ENCODE peak calls at places on chromosomes 3 and 15, in seven cellular contexts. One of them, this sample, is unnamed.

GRCh38 chr3:107927361-107928083 is 163.3 kb downstream of the CD47 start:
- DNase-seq in GM10248: peak; percentile 86
- DNase-seq in mesothelial cell of epicardium: peak; percentile 83
- DNase-seq in cardiac fibroblast: peak; percentile 75
- DNase-seq in neural crest cell: peak; percentile 76
- DNase-seq in fibroblast of lung: peak; percentile 74
- DNase-seq in brain microvascular endothelial cell: peak; percentile 60
- DNase-seq in this sample: peak; percentile 79

GRCh38 chr15:95556866-95557225 is 773.7 kb upstream of the NR2F2 start:
- DNase-seq in GM10248: no peak
- DNase-seq in mesothelial cell of epicardium: no peak
- DNase-seq in cardiac fibroblast: peak; percentile 60
- DNase-seq in neural crest cell: no peak
- DNase-seq in fibroblast of lung: peak; percentile 88
- DNase-seq in brain microvascular endothelial cell: peak; percentile 88
- DNase-seq in this sample: no peak

GRCh38 chr3:170811515-170811914 is 58.5 kb downstream of the RPL22L1 start:
- DNase-seq in GM10248: no peak
- DNase-seq in mesothelial cell of epicardium: no peak
- DNase-seq in cardiac fibroblast: peak; percentile 42
- DNase-seq in neural crest cell: no peak
- DNase-seq in fibroblast of lung: peak; percentile 65
- DNase-seq in brain microvascular endothelial cell: peak; percentile 18
- DNase-seq in this sample: no peak

GRCh38 chr15:63896336-63897115 is 62.8 kb upstream of the HERC1 start:
- DNase-seq in GM10248: peak; percentile 83
- DNase-seq in mesothelial cell of epicardium: no peak
- DNase-seq in cardiac fibroblast: peak; percentile 77
- DNase-seq in neural crest cell: no peak
- DNase-seq in fibroblast of lung: peak; percentile 80
- DNase-seq in brain microvascular endothelial cell: peak; percentile 82
- DNase-seq in this sample: peak; percentile 71

GRCh38 chr15:81002254-81003022 is 1.7 kb downstream of the TLNRD1 start:
- DNase-seq in GM10248: no peak
- DNase-seq in mesothelial cell of epicardium: no peak
- DNase-seq in cardiac fibroblast: peak; percentile 28
- DNase-seq in neural crest cell: no peak
- DNase-seq in fibroblast of lung: peak; percentile 22
- DNase-seq in brain microvascular endothelial cell: no peak
- DNase-seq in this sample: no peak

GRCh38 chr3:14124223-14124614 is 451 bp downstream of the CHCHD4 start:
- DNase-seq in GM10248: peak; percentile 78
- DNase-seq in mesothelial cell of epicardium: no peak
- DNase-seq in cardiac fibroblast: peak; percentile 64
- DNase-seq in neural crest cell: peak; percentile 29
- DNase-seq in fibroblast of lung: no peak
- DNase-seq in brain microvascular endothelial cell: no peak
- DNase-seq in this sample: peak; percentile 74

GRCh38 chr3:12984023-12984823 is 89.0 kb downstream of the IQSEC1 start:
- DNase-seq in GM10248: peak; percentile 73
- DNase-seq in mesothelial cell of epicardium: peak; percentile 63
- DNase-seq in cardiac fibroblast: peak; percentile 83
- DNase-seq in neural crest cell: peak; percentile 57
- DNase-seq in fibroblast of lung: peak; percentile 49
- DNase-seq in brain microvascular endothelial cell: peak; percentile 69
- DNase-seq in this sample: peak; percentile 81

GRCh38 chr3:122697952-122698625 is 17.4 kb downstream of the PARP14 start:
- DNase-seq in GM10248: peak; percentile 54
- DNase-seq in mesothelial cell of epicardium: no peak
- DNase-seq in cardiac fibroblast: no peak
- DNase-seq in neural crest cell: no peak
- DNase-seq in fibroblast of lung: peak; percentile 26
- DNase-seq in brain microvascular endothelial cell: no peak
- DNase-seq in this sample: no peak

GRCh38 chr3:186057594-186057993 is 51.3 kb downstream of the ETV5 start:
- DNase-seq in GM10248: no peak
- DNase-seq in mesothelial cell of epicardium: no peak
- DNase-seq in cardiac fibroblast: peak; percentile 63
- DNase-seq in neural crest cell: no peak
- DNase-seq in fibroblast of lung: peak; percentile 93
- DNase-seq in brain microvascular endothelial cell: peak; percentile 62
- DNase-seq in this sample: no peak

GRCh38 chr3:23685484-23686258 is 120.1 kb upstream of the UBE2E1 start:
- DNase-seq in GM10248: no peak
- DNase-seq in mesothelial cell of epicardium: peak; percentile 45
- DNase-seq in cardiac fibroblast: peak; percentile 99
- DNase-seq in neural crest cell: no peak
- DNase-seq in fibroblast of lung: peak; percentile 98
- DNase-seq in brain microvascular endothelial cell: peak; percentile 99
- DNase-seq in this sample: peak; percentile 16

GRCh38 chr15:51310064-51310463 is 28.3 kb downstream of the CYP19A1 start:
- DNase-seq in GM10248: no peak
- DNase-seq in mesothelial cell of epicardium: no peak
- DNase-seq in cardiac fibroblast: peak; percentile 86
- DNase-seq in neural crest cell: no peak
- DNase-seq in fibroblast of lung: peak; percentile 68
- DNase-seq in brain microvascular endothelial cell: no peak
- DNase-seq in this sample: no peak

GRCh38 chr15:62306851-62307504 is 141.9 kb upstream of the C2CD4B start:
- DNase-seq in GM10248: peak; percentile 56
- DNase-seq in mesothelial cell of epicardium: peak; percentile 42
- DNase-seq in cardiac fibroblast: peak; percentile 88
- DNase-seq in neural crest cell: peak; percentile 36
- DNase-seq in fibroblast of lung: peak; percentile 68
- DNase-seq in brain microvascular endothelial cell: peak; percentile 66
- DNase-seq in this sample: peak; percentile 19

GRCh38 chr3:9070961-9071360 is 107.7 kb upstream of the RAD18 start:
- DNase-seq in GM10248: no peak
- DNase-seq in mesothelial cell of epicardium: no peak
- DNase-seq in cardiac fibroblast: no peak
- DNase-seq in neural crest cell: no peak
- DNase-seq in fibroblast of lung: no peak
- DNase-seq in brain microvascular endothelial cell: no peak
- DNase-seq in this sample: no peak

GRCh38 chr15:35013370-35013769 is 25.3 kb upstream of the ZNF770 start:
- DNase-seq in GM10248: no peak
- DNase-seq in mesothelial cell of epicardium: no peak
- DNase-seq in cardiac fibroblast: no peak
- DNase-seq in neural crest cell: no peak
- DNase-seq in fibroblast of lung: no peak
- DNase-seq in brain microvascular endothelial cell: peak; percentile 6
- DNase-seq in this sample: no peak

GRCh38 chr15:93063292-93063671 is 25.7 kb downstream of the RGMA start:
- DNase-seq in GM10248: no peak
- DNase-seq in mesothelial cell of epicardium: no peak
- DNase-seq in cardiac fibroblast: no peak
- DNase-seq in neural crest cell: no peak
- DNase-seq in fibroblast of lung: no peak
- DNase-seq in brain microvascular endothelial cell: no peak
- DNase-seq in this sample: no peak

GRCh38 chr15:36495464-36495863 is 84.0 kb upstream of the CDIN1 start:
- DNase-seq in GM10248: no peak
- DNase-seq in mesothelial cell of epicardium: no peak
- DNase-seq in cardiac fibroblast: no peak
- DNase-seq in neural crest cell: no peak
- DNase-seq in fibroblast of lung: peak; percentile 25
- DNase-seq in brain microvascular endothelial cell: no peak
- DNase-seq in this sample: no peak
- TF ChIP-seq CTCF in GM10248: no peak
- TF ChIP-seq CTCF in mesothelial cell of epicardium: no peak
- TF ChIP-seq CTCF in cardiac fibroblast: no peak
- TF ChIP-seq CTCF in neural crest cell: no peak
- TF ChIP-seq CTCF in fibroblast of lung: no peak
- TF ChIP-seq CTCF in brain microvascular endothelial cell: no peak
- TF ChIP-seq CTCF in this sample: no peak

DNA sequence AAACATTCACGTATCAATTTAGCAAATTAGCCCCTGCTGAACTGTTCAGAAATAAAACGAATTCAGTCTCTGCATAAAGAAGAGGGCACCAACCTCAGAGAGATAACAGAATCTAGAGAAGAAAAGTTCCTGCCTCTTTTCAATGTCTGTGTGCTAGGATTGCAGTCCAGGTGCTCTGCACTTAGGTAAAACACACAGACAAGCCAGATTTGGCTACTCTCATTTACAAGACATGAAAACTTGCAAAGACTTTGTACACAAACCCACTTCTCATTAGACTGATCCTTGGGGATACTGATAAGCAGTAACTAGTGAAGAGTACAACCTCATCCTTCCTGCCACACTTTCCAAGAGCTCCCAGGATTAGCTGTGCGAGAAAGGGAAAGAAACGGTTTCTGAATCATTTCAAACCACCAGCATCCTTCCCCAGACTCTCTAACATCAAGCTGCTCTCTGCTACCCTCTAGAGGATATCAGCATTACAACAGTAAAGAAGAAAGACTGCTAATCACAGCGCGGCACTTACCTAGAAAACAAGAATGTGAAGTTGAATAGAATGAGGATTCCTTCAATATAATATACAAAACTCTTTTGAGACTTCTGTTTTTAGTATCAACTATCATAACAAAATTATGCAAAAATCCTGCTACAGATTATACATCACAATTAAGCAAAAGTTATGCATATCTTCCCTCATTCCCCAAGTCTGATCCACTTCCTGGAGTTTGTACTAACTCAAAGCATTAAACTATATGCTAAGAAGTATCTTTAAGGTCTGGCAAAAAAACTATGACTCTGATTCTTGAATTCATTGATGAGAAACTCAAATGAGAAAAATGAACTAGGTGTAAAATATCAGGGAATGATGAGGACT is 306.4 kb downstream of the MAGI1 start:
- DNase-seq in GM10248: peak; percentile 53
- DNase-seq in mesothelial cell of epicardium: no peak
- DNase-seq in cardiac fibroblast: peak; percentile 71
- DNase-seq in neural crest cell: peak; percentile 18
- DNase-seq in fibroblast of lung: peak; percentile 60
- DNase-seq in brain microvascular endothelial cell: peak; percentile 54
- DNase-seq in this sample: peak; percentile 2
- TF ChIP-seq CTCF in GM10248: peak; percentile 75
- TF ChIP-seq CTCF in mesothelial cell of epicardium: peak; percentile 66
- TF ChIP-seq CTCF in cardiac fibroblast: peak; percentile 80
- TF ChIP-seq CTCF in neural crest cell: peak; percentile 86
- TF ChIP-seq CTCF in fibroblast of lung: peak; percentile 85
- TF ChIP-seq CTCF in brain microvascular endothelial cell: peak; percentile 86
- TF ChIP-seq CTCF in this sample: peak; percentile 72

GRCh38 chr3:150372320-150373118 is 35.6 kb upstream of the TSC22D2 start:
- DNase-seq in GM10248: peak; percentile 21
- DNase-seq in mesothelial cell of epicardium: no peak
- DNase-seq in cardiac fibroblast: no peak
- DNase-seq in neural crest cell: no peak
- DNase-seq in fibroblast of lung: peak; percentile 22
- DNase-seq in brain microvascular endothelial cell: no peak
- DNase-seq in this sample: no peak
- TF ChIP-seq CTCF in GM10248: no peak
- TF ChIP-seq CTCF in mesothelial cell of epicardium: no peak
- TF ChIP-seq CTCF in cardiac fibroblast: peak; percentile 40
- TF ChIP-seq CTCF in neural crest cell: peak; percentile 48
- TF ChIP-seq CTCF in fibroblast of lung: no peak
- TF ChIP-seq CTCF in brain microvascular endothelial cell: peak; percentile 42
- TF ChIP-seq CTCF in this sample: no peak

DNA sequence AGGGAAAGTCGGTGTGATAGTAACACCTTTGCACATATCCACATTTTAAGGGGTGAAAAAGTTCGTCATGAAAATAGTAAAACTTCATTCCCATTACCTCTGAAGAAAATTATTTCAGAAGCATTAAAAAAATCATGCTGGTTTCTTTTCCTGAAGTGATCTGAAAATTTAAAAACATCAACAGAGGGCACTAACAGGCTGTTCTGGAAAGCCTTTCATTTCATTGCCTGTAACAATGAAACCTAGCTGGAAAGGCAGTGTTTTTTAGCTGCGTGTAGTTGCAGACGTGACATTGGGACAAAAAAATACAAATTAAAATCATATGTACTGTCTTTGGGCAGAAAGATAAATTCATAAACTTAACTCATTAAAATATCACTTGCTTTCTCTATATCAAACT is 993.8 kb downstream of the GBE1 start:
- DNase-seq in GM10248: no peak
- DNase-seq in mesothelial cell of epicardium: no peak
- DNase-seq in cardiac fibroblast: peak; percentile 2
- DNase-seq in neural crest cell: no peak
- DNase-seq in fibroblast of lung: no peak
- DNase-seq in brain microvascular endothelial cell: no peak
- DNase-seq in this sample: no peak
- TF ChIP-seq CTCF in GM10248: no peak
- TF ChIP-seq CTCF in mesothelial cell of epicardium: no peak
- TF ChIP-seq CTCF in cardiac fibroblast: no peak
- TF ChIP-seq CTCF in neural crest cell: no peak
- TF ChIP-seq CTCF in fibroblast of lung: no peak
- TF ChIP-seq CTCF in brain microvascular endothelial cell: no peak
- TF ChIP-seq CTCF in this sample: no peak

DNA sequence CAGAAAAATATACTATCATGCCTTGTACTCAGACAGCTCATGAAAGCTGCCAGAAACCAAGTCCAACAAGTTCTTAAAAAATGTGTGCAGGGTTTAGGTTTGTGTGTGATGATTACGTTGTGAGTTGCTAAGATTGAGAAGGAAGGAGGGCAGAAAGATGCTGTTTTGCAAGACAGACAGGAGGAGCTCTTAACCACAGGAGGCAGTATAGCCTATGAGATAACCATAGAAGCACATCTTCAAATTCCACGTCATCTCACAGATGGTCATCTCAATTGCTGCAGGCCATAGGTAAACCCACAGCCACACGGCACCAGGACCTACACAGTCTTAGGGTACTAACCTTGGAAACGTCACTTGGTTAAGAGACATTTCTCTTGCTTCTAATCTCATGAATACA is 192.0 kb downstream of the STT3B start:
- DNase-seq in GM10248: no peak
- DNase-seq in mesothelial cell of epicardium: no peak
- DNase-seq in cardiac fibroblast: no peak
- DNase-seq in neural crest cell: no peak
- DNase-seq in fibroblast of lung: peak; percentile 13
- DNase-seq in brain microvascular endothelial cell: no peak
- DNase-seq in this sample: no peak
- TF ChIP-seq CTCF in GM10248: peak; percentile 24
- TF ChIP-seq CTCF in mesothelial cell of epicardium: peak; percentile 28
- TF ChIP-seq CTCF in cardiac fibroblast: peak; percentile 33
- TF ChIP-seq CTCF in neural crest cell: peak; percentile 69
- TF ChIP-seq CTCF in fibroblast of lung: peak; percentile 21
- TF ChIP-seq CTCF in brain microvascular endothelial cell: peak; percentile 50
- TF ChIP-seq CTCF in this sample: peak; percentile 39

DNA sequence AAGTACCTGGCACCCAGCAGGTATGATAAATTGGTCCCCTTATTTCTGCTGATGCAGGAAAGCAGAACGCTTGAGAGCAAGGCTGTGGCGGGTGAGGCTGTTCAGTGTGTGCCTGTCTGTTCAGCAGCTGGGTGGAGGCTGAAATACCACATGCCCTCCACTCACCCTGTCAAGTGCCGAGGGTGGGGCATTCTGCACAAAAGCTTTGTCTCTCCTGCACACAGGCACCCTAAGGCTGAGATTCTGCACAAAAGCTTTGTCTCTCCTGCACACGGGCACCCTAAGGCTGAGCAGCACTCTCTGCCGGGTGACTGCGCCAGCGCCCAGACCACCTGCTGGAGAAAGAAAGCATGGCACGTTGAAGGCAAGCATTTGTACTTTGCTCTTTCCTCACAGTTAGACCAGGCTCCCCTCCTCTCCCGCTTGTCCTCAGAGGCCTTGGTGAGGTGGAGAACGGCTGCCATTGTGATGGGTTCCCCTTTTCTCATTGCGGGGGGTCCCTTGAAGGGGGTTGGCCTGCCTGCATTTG is 97.5 kb downstream of the BDH1 start:
- DNase-seq in GM10248: peak; percentile 24
- DNase-seq in mesothelial cell of epicardium: no peak
- DNase-seq in cardiac fibroblast: no peak
- DNase-seq in neural crest cell: no peak
- DNase-seq in fibroblast of lung: no peak
- DNase-seq in brain microvascular endothelial cell: no peak
- DNase-seq in this sample: peak; percentile 61
- TF ChIP-seq CTCF in GM10248: no peak
- TF ChIP-seq CTCF in mesothelial cell of epicardium: peak; percentile 12
- TF ChIP-seq CTCF in cardiac fibroblast: peak; percentile 27
- TF ChIP-seq CTCF in neural crest cell: peak; percentile 49
- TF ChIP-seq CTCF in fibroblast of lung: no peak
- TF ChIP-seq CTCF in brain microvascular endothelial cell: peak; percentile 51
- TF ChIP-seq CTCF in this sample: peak; percentile 30

This sample was measured in activated CD8-positive, alpha-beta T cell treated with anti-CD3 and anti-CD28 coated beads for 36 hours.